ENCODE peak calls at places on chromosome 15, in nine cellular contexts. N, T, U, V, S, E, J, I and M are unnamed samples.

GRCh38 chr15:80823120-80823519 is 44.0 kb downstream of the CEMIP start:
- DNase-seq in N (no peak), V (no peak), T (no peak), S (no peak), E (no peak), U (no peak), I (no peak), J (no peak), M (no peak)

GRCh38 chr15:45550436-45550835 is 27.9 kb upstream of the SLC30A4 start:
- DNase-seq in N (peak; percentile 11), E (no peak), I (no peak), T (no peak), S (no peak), U (no peak), J (no peak), V (peak; percentile 29), M (no peak)

GRCh38 chr15:24857777-24858176 is 97.0 kb upstream of the SNRPN start:
- DNase-seq in N (no peak), U (no peak), I (no peak), J (no peak), E (no peak), T (no peak), S (peak; percentile 67), V (peak; percentile 47), M (no peak)

GRCh38 chr15:91885714-91886265 is 32.3 kb downstream of the SLCO3A1 start:
- DNase-seq in T (no peak), N (no peak), U (no peak), J (no peak), I (no peak), E (no peak), V (no peak), S (no peak), M (no peak)

GRCh38 chr15:48869966-48870365 is 8.0 kb upstream of the EID1 start:
- DNase-seq in V (no peak), U (no peak), T (no peak), S (no peak), J (no peak), I (no peak), N (no peak), E (no peak), M (no peak)

GRCh38 chr15:25728816-25729215 is 134.3 kb downstream of the ATP10A start:
- DNase-seq in J (no peak), I (no peak), N (no peak), S (no peak), E (no peak), T (no peak), U (no peak), V (no peak), M (no peak)

GRCh38 chr15:48590704-48591103 is 54.8 kb downstream of the FBN1 start:
- DNase-seq in V (no peak), T (no peak), S (no peak), I (no peak), E (no peak), U (no peak), N (no peak), J (no peak), M (no peak)

GRCh38 chr15:77346637-77347036 is 73.3 kb downstream of the PEAK1 start:
- DNase-seq in E (no peak), N (no peak), T (no peak), S (no peak), U (no peak), V (no peak), I (no peak), J (no peak), M (no peak)

GRCh38 chr15:43146187-43146586 is 12.8 kb downstream of the TMEM62 start:
- DNase-seq in N (no peak), J (no peak), U (no peak), V (no peak), I (no peak), E (no peak), T (no peak), S (no peak), M (no peak)

GRCh38 chr15:65550681-65551098 is 20.4 kb downstream of the HACD3 start:
- DNase-seq in U (no peak), V (peak; percentile 82), I (no peak), E (no peak), J (no peak), T (no peak), N (peak; percentile 16), S (peak; percentile 56), M (no peak)

GRCh38 chr15:78339559-78339958 is 594 bp upstream of the CRABP1 start:
- DNase-seq in E (no peak), U (no peak), J (no peak), S (no peak), N (no peak), I (no peak), T (no peak), V (no peak), M (peak; percentile 26)

GRCh38 chr15:48440084-48440483 is 108.9 kb downstream of the DUT start:
- DNase-seq in N (no peak), V (peak; percentile 96), I (no peak), S (peak; percentile 85), U (peak; percentile 12), E (no peak), J (no peak), T (peak; percentile 51), M (no peak)

GRCh38 chr15:101637549-101638318 is 14.4 kb downstream of the TM2D3 start:
- DNase-seq in I (no peak), U (no peak), E (no peak), N (peak; percentile 82), J (peak; percentile 33), T (no peak), V (peak; percentile 58), S (no peak), M (no peak)

GRCh38 chr15:31930967-31931366 is 99.3 kb upstream of the CHRNA7 start:
- DNase-seq in I (no peak), T (no peak), J (no peak), N (no peak), V (peak; percentile 30), S (no peak), U (no peak), E (no peak), M (no peak)

GRCh38 chr15:64490598-64491259 is 30.4 kb downstream of the ZNF609 start:
- DNase-seq in E (no peak), V (no peak), S (no peak), N (no peak), J (no peak), T (no peak), U (no peak), I (no peak), M (no peak)

GRCh38 chr15:98745650-98746374 is 97.5 kb downstream of the IGF1R start:
- DNase-seq in I (no peak), J (no peak), V (peak; percentile 76), U (no peak), N (peak; percentile 76), T (no peak), S (no peak), E (no peak), M (no peak)

GRCh38 chr15:100778831-100779288 is 100.8 kb upstream of the ALDH1A3 start:
- DNase-seq in J (no peak), N (no peak), E (no peak), U (no peak), S (peak; percentile 37), T (peak; percentile 15), V (no peak), I (no peak), M (peak; percentile 57)

GRCh38 chr15:35886765-35887164 is 340.8 kb upstream of the DPH6 start:
- DNase-seq in T (no peak), V (peak; percentile 50), E (no peak), N (peak; percentile 26), J (no peak), I (no peak), S (no peak), U (no peak), M (no peak)

GRCh38 chr15:96142498-96142897 is 188.0 kb upstream of the NR2F2 start:
- DNase-seq in J (no peak), U (no peak), N (no peak), T (no peak), S (no peak), V (no peak), E (no peak), I (no peak), M (no peak)

GRCh38 chr15:44541282-44541958 is 4.5 kb downstream of the EIF3J start:
- DNase-seq in J (no peak), U (no peak), S (no peak), I (no peak), E (no peak), V (peak; percentile 87), T (no peak), N (peak; percentile 43), M (no peak)
- H3K4me3 ChIP-seq in J (no peak overlapping the region), U (no peak overlapping the region), S (no peak overlapping the region), I (peak overlapping the region; percentile 33), E (no peak overlapping the region), V (peak overlapping the region; percentile 25), T (no peak overlapping the region), N (no peak overlapping the region), M (no peak overlapping the region)

GRCh38 chr15:70473623-70474366 is 289.6 kb downstream of the UACA start:
- DNase-seq in T (peak; percentile 55), S (no peak), E (no peak), V (peak; percentile 35), J (no peak), U (no peak), I (no peak), N (no peak), M (no peak)
- H3K27ac ChIP-seq in T (peak overlapping the region; percentile 62), S (no peak overlapping the region), E (no peak overlapping the region), V (peak overlapping the region; percentile 86), J (peak overlapping the region; percentile 68), U (no peak overlapping the region), I (no peak overlapping the region), N (peak overlapping the region; percentile 29), M (peak overlapping the region; percentile 86)

DNA sequence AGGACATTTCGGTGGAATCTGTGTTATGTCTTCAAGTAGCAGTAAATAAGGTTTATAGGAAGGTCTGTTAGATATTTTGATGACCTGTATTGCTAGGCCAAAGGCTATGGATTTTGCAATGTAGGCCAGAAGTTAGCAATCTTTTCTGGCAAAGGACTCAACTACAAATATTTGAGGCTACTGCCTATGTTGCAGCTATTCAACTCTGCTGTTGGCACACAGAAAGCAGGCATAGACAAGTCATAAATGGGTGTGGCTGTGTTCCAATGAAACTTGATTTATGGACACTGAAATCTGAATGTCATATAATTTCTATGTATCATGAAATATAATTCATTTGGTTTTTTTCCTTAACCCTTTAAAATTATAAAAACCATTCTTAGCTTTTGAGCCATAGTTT is 438.7 kb upstream of the C2CD4B start:
- DNase-seq in T (no peak), V (peak; percentile 55), U (no peak), S (no peak), E (no peak), J (peak; percentile 35), N (peak; percentile 89), I (no peak), M (no peak)
- H3K4me1 ChIP-seq in T (no peaks in the 10 kb centered on the region), V (peaks cover 21% of the 10 kb centered on the region), U (no peaks in the 10 kb centered on the region), S (no peaks in the 10 kb centered on the region), E (no peaks in the 10 kb centered on the region), J (peaks cover 23% of the 10 kb centered on the region), N (peaks cover 33% of the 10 kb centered on the region), I (no peaks in the 10 kb centered on the region), M (peaks cover 3% of the 10 kb centered on the region)

DNA sequence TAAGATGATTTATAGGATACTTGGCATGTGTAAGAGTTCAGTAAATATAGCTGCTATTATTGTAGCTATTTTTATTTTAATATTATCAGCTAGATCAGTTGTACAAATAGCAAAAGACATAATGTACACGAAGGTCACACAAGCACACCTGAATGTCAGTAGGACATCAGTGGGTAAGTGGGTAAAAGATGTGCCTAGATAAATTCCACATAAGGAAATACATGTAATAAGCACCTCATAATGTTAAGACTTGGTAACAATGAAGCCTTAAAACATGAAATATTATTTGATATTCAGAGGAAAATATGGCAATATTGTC is 41.5 kb downstream of the ABHD2 start:
- DNase-seq in J (no peak), N (no peak), T (no peak), S (no peak), I (no peak), E (no peak), V (no peak), U (no peak), M (no peak)
- H3K4me3 ChIP-seq in J (no peak overlapping the region), N (no peak overlapping the region), T (no peak overlapping the region), S (no peak overlapping the region), I (no peak overlapping the region), E (no peak overlapping the region), V (no peak overlapping the region), U (no peak overlapping the region), M (no peak overlapping the region)